ENCODE peak calls at places on chromosomes 4 and X, in nine cellular contexts. One of them, this sample, is unnamed.

GRCh38 chr4:186104895-186105720 is 604 bp downstream of the FAM149A start:
- DNase-seq in T-helper 1 cell: no peak
- DNase-seq in lower lobe of right lung: peak
- DNase-seq in GOT3: no peak
- DNase-seq in activated CD8-positive, alpha-beta memory T cell treated with anti-CD3 and anti-CD28 coated beads, Interleukin-2, amount 10 ng/mL, durations not matched to agents 7 days and 5 days: no peak
- DNase-seq in amygdala: no peak
- DNase-seq in RPMI7951: no peak
- DNase-seq in HEK293T: peak
- DNase-seq in memory B cell: no peak
- DNase-seq in this sample: no peak

GRCh38 chrX:65406532-65406931 is 128.1 kb downstream of the LAS1L start:
- DNase-seq in lower lobe of right lung: no peak
- DNase-seq in RPMI7951: peak
- DNase-seq in HEK293T: no peak
- DNase-seq in amygdala: no peak
- DNase-seq in activated CD8-positive, alpha-beta memory T cell treated with anti-CD3 and anti-CD28 coated beads, Interleukin-2, amount 10 ng/mL, durations not matched to agents 7 days and 5 days: peak
- DNase-seq in T-helper 1 cell: no peak
- DNase-seq in memory B cell: no peak
- DNase-seq in GOT3: no peak
- DNase-seq in this sample: no peak

GRCh38 chrX:75522565-75523411 is at the start of gene ZDHHC15:
- DNase-seq in GOT3: no peak
- DNase-seq in lower lobe of right lung: peak
- DNase-seq in HEK293T: peak
- DNase-seq in T-helper 1 cell: peak
- DNase-seq in activated CD8-positive, alpha-beta memory T cell treated with anti-CD3 and anti-CD28 coated beads, Interleukin-2, amount 10 ng/mL, durations not matched to agents 7 days and 5 days: peak
- DNase-seq in RPMI7951: peak
- DNase-seq in amygdala: peak
- DNase-seq in memory B cell: peak
- DNase-seq in this sample: peak

GRCh38 chr4:76947369-76947768 is 2.2 kb upstream of the SEPTIN11 start:
- DNase-seq in amygdala: no peak
- DNase-seq in memory B cell: no peak
- DNase-seq in activated CD8-positive, alpha-beta memory T cell treated with anti-CD3 and anti-CD28 coated beads, Interleukin-2, amount 10 ng/mL, durations not matched to agents 7 days and 5 days: no peak
- DNase-seq in HEK293T: no peak
- DNase-seq in GOT3: no peak
- DNase-seq in RPMI7951: peak
- DNase-seq in T-helper 1 cell: no peak
- DNase-seq in lower lobe of right lung: no peak
- DNase-seq in this sample: no peak

GRCh38 chrX:126723881-126724280 is 95.6 kb upstream of the PRR32 start:
- DNase-seq in amygdala: no peak
- DNase-seq in activated CD8-positive, alpha-beta memory T cell treated with anti-CD3 and anti-CD28 coated beads, Interleukin-2, amount 10 ng/mL, durations not matched to agents 7 days and 5 days: no peak
- DNase-seq in lower lobe of right lung: no peak
- DNase-seq in T-helper 1 cell: no peak
- DNase-seq in memory B cell: no peak
- DNase-seq in GOT3: no peak
- DNase-seq in HEK293T: peak
- DNase-seq in RPMI7951: peak
- DNase-seq in this sample: no peak

GRCh38 chrX:112642349-112642748 is 37.4 kb downstream of the LHFPL1 start:
- DNase-seq in T-helper 1 cell: no peak
- DNase-seq in activated CD8-positive, alpha-beta memory T cell treated with anti-CD3 and anti-CD28 coated beads, Interleukin-2, amount 10 ng/mL, durations not matched to agents 7 days and 5 days: peak
- DNase-seq in amygdala: peak
- DNase-seq in RPMI7951: peak
- DNase-seq in lower lobe of right lung: no peak
- DNase-seq in HEK293T: peak
- DNase-seq in GOT3: no peak
- DNase-seq in memory B cell: no peak
- DNase-seq in this sample: peak

GRCh38 chr4:81606796-81607550 is 135.3 kb upstream of the RASGEF1B start:
- DNase-seq in GOT3: no peak
- DNase-seq in activated CD8-positive, alpha-beta memory T cell treated with anti-CD3 and anti-CD28 coated beads, Interleukin-2, amount 10 ng/mL, durations not matched to agents 7 days and 5 days: no peak
- DNase-seq in lower lobe of right lung: peak
- DNase-seq in T-helper 1 cell: no peak
- DNase-seq in amygdala: no peak
- DNase-seq in HEK293T: no peak
- DNase-seq in RPMI7951: no peak
- DNase-seq in memory B cell: peak
- DNase-seq in this sample: no peak

GRCh38 chr4:176902710-176903323 is 110.1 kb upstream of the VEGFC start:
- DNase-seq in amygdala: no peak
- DNase-seq in activated CD8-positive, alpha-beta memory T cell treated with anti-CD3 and anti-CD28 coated beads, Interleukin-2, amount 10 ng/mL, durations not matched to agents 7 days and 5 days: no peak
- DNase-seq in lower lobe of right lung: no peak
- DNase-seq in memory B cell: no peak
- DNase-seq in GOT3: no peak
- DNase-seq in HEK293T: no peak
- DNase-seq in RPMI7951: peak
- DNase-seq in T-helper 1 cell: no peak
- DNase-seq in this sample: no peak

GRCh38 chr4:140296335-140296753 is 77.1 kb upstream of the SCOC start:
- DNase-seq in RPMI7951: peak
- DNase-seq in T-helper 1 cell: no peak
- DNase-seq in memory B cell: no peak
- DNase-seq in GOT3: peak
- DNase-seq in lower lobe of right lung: no peak
- DNase-seq in HEK293T: peak
- DNase-seq in amygdala: no peak
- DNase-seq in activated CD8-positive, alpha-beta memory T cell treated with anti-CD3 and anti-CD28 coated beads, Interleukin-2, amount 10 ng/mL, durations not matched to agents 7 days and 5 days: no peak
- DNase-seq in this sample: no peak

GRCh38 chrX:118579417-118579816 is 83.8 kb downstream of the DOCK11 start:
- DNase-seq in activated CD8-positive, alpha-beta memory T cell treated with anti-CD3 and anti-CD28 coated beads, Interleukin-2, amount 10 ng/mL, durations not matched to agents 7 days and 5 days: no peak
- DNase-seq in lower lobe of right lung: no peak
- DNase-seq in RPMI7951: no peak
- DNase-seq in memory B cell: no peak
- DNase-seq in amygdala: no peak
- DNase-seq in HEK293T: peak
- DNase-seq in GOT3: no peak
- DNase-seq in T-helper 1 cell: no peak
- DNase-seq in this sample: no peak

GRCh38 chr4:165967486-165967885 is 94.4 kb downstream of the TLL1 start:
- DNase-seq in HEK293T: no peak
- DNase-seq in memory B cell: no peak
- DNase-seq in lower lobe of right lung: no peak
- DNase-seq in T-helper 1 cell: no peak
- DNase-seq in RPMI7951: no peak
- DNase-seq in activated CD8-positive, alpha-beta memory T cell treated with anti-CD3 and anti-CD28 coated beads, Interleukin-2, amount 10 ng/mL, durations not matched to agents 7 days and 5 days: no peak
- DNase-seq in amygdala: no peak
- DNase-seq in GOT3: no peak
- DNase-seq in this sample: no peak

GRCh38 chr4:139790291-139790690 is 124.7 kb downstream of the MGST2 start:
- DNase-seq in RPMI7951: no peak
- DNase-seq in lower lobe of right lung: no peak
- DNase-seq in T-helper 1 cell: no peak
- DNase-seq in amygdala: no peak
- DNase-seq in HEK293T: no peak
- DNase-seq in memory B cell: no peak
- DNase-seq in activated CD8-positive, alpha-beta memory T cell treated with anti-CD3 and anti-CD28 coated beads, Interleukin-2, amount 10 ng/mL, durations not matched to agents 7 days and 5 days: no peak
- DNase-seq in GOT3: no peak
- DNase-seq in this sample: no peak

GRCh38 chrX:791479-792034 is 161.0 kb downstream of the SHOX start:
- DNase-seq in amygdala: no peak
- DNase-seq in lower lobe of right lung: no peak
- DNase-seq in HEK293T: no peak
- DNase-seq in GOT3: no peak
- DNase-seq in activated CD8-positive, alpha-beta memory T cell treated with anti-CD3 and anti-CD28 coated beads, Interleukin-2, amount 10 ng/mL, durations not matched to agents 7 days and 5 days: no peak
- DNase-seq in RPMI7951: no peak
- DNase-seq in T-helper 1 cell: no peak
- DNase-seq in memory B cell: no peak
- DNase-seq in this sample: no peak

GRCh38 chr4:8504279-8505007 is 63.9 kb downstream of the TRMT44 start:
- DNase-seq in amygdala: no peak
- DNase-seq in T-helper 1 cell: no peak
- DNase-seq in HEK293T: no peak
- DNase-seq in memory B cell: no peak
- DNase-seq in lower lobe of right lung: no peak
- DNase-seq in GOT3: no peak
- DNase-seq in RPMI7951: no peak
- DNase-seq in activated CD8-positive, alpha-beta memory T cell treated with anti-CD3 and anti-CD28 coated beads, Interleukin-2, amount 10 ng/mL, durations not matched to agents 7 days and 5 days: no peak
- DNase-seq in this sample: no peak

GRCh38 chrX:54089191-54089590 is 44.9 kb upstream of the PHF8 start:
- DNase-seq in lower lobe of right lung: no peak
- DNase-seq in T-helper 1 cell: no peak
- DNase-seq in RPMI7951: no peak
- DNase-seq in GOT3: no peak
- DNase-seq in memory B cell: no peak
- DNase-seq in amygdala: no peak
- DNase-seq in HEK293T: no peak
- DNase-seq in activated CD8-positive, alpha-beta memory T cell treated with anti-CD3 and anti-CD28 coated beads, Interleukin-2, amount 10 ng/mL, durations not matched to agents 7 days and 5 days: no peak
- DNase-seq in this sample: no peak

GRCh38 chr4:5973033-5973432 is 45.2 kb downstream of the C4orf50 start:
- DNase-seq in RPMI7951: no peak
- DNase-seq in activated CD8-positive, alpha-beta memory T cell treated with anti-CD3 and anti-CD28 coated beads, Interleukin-2, amount 10 ng/mL, durations not matched to agents 7 days and 5 days: no peak
- DNase-seq in GOT3: no peak
- DNase-seq in memory B cell: no peak
- DNase-seq in lower lobe of right lung: no peak
- DNase-seq in amygdala: no peak
- DNase-seq in T-helper 1 cell: no peak
- DNase-seq in HEK293T: no peak
- DNase-seq in this sample: no peak

GRCh38 chrX:71542825-71543224 is 9.9 kb downstream of the OGT start:
- DNase-seq in memory B cell: no peak
- DNase-seq in T-helper 1 cell: no peak
- DNase-seq in activated CD8-positive, alpha-beta memory T cell treated with anti-CD3 and anti-CD28 coated beads, Interleukin-2, amount 10 ng/mL, durations not matched to agents 7 days and 5 days: no peak
- DNase-seq in amygdala: no peak
- DNase-seq in GOT3: no peak
- DNase-seq in HEK293T: no peak
- DNase-seq in lower lobe of right lung: no peak
- DNase-seq in RPMI7951: no peak
- DNase-seq in this sample: no peak

GRCh38 chr4:139872274-139872673 is 206.7 kb downstream of the MGST2 start:
- DNase-seq in amygdala: no peak
- DNase-seq in RPMI7951: peak
- DNase-seq in memory B cell: no peak
- DNase-seq in GOT3: no peak
- DNase-seq in lower lobe of right lung: no peak
- DNase-seq in T-helper 1 cell: no peak
- DNase-seq in activated CD8-positive, alpha-beta memory T cell treated with anti-CD3 and anti-CD28 coated beads, Interleukin-2, amount 10 ng/mL, durations not matched to agents 7 days and 5 days: no peak
- DNase-seq in HEK293T: no peak
- DNase-seq in this sample: no peak

GRCh38 chr4:141102367-141102766 is 30.9 kb downstream of the RNF150 start:
- DNase-seq in lower lobe of right lung: no peak
- DNase-seq in T-helper 1 cell: no peak
- DNase-seq in activated CD8-positive, alpha-beta memory T cell treated with anti-CD3 and anti-CD28 coated beads, Interleukin-2, amount 10 ng/mL, durations not matched to agents 7 days and 5 days: no peak
- DNase-seq in GOT3: no peak
- DNase-seq in amygdala: no peak
- DNase-seq in HEK293T: no peak
- DNase-seq in RPMI7951: peak
- DNase-seq in memory B cell: no peak
- DNase-seq in this sample: no peak

GRCh38 chr4:187128971-187129370 is 405.3 kb upstream of the FAT1 start:
- DNase-seq in HEK293T: no peak
- DNase-seq in lower lobe of right lung: no peak
- DNase-seq in T-helper 1 cell: no peak
- DNase-seq in GOT3: no peak
- DNase-seq in activated CD8-positive, alpha-beta memory T cell treated with anti-CD3 and anti-CD28 coated beads, Interleukin-2, amount 10 ng/mL, durations not matched to agents 7 days and 5 days: no peak
- DNase-seq in RPMI7951: peak
- DNase-seq in amygdala: no peak
- DNase-seq in memory B cell: no peak
- DNase-seq in this sample: no peak

GRCh38 chr4:47251363-47252135 is 212.0 kb downstream of the COMMD8 start:
- DNase-seq in amygdala: no peak
- DNase-seq in lower lobe of right lung: no peak
- DNase-seq in memory B cell: no peak
- DNase-seq in HEK293T: no peak
- DNase-seq in RPMI7951: no peak
- DNase-seq in activated CD8-positive, alpha-beta memory T cell treated with anti-CD3 and anti-CD28 coated beads, Interleukin-2, amount 10 ng/mL, durations not matched to agents 7 days and 5 days: no peak
- DNase-seq in GOT3: no peak
- DNase-seq in T-helper 1 cell: no peak
- DNase-seq in this sample: no peak

GRCh38 chr4:138981930-138982390 is 33.6 kb upstream of the NOCT start:
- DNase-seq in GOT3: no peak
- DNase-seq in memory B cell: no peak
- DNase-seq in HEK293T: no peak
- DNase-seq in activated CD8-positive, alpha-beta memory T cell treated with anti-CD3 and anti-CD28 coated beads, Interleukin-2, amount 10 ng/mL, durations not matched to agents 7 days and 5 days: no peak
- DNase-seq in RPMI7951: peak
- DNase-seq in T-helper 1 cell: no peak
- DNase-seq in lower lobe of right lung: no peak
- DNase-seq in amygdala: no peak
- DNase-seq in this sample: no peak

GRCh38 chr4:169070071-169070894 is 60.2 kb upstream of the CBR4 start:
- DNase-seq in RPMI7951: peak
- DNase-seq in GOT3: no peak
- DNase-seq in memory B cell: no peak
- DNase-seq in amygdala: no peak
- DNase-seq in activated CD8-positive, alpha-beta memory T cell treated with anti-CD3 and anti-CD28 coated beads, Interleukin-2, amount 10 ng/mL, durations not matched to agents 7 days and 5 days: no peak
- DNase-seq in T-helper 1 cell: no peak
- DNase-seq in HEK293T: no peak
- DNase-seq in lower lobe of right lung: no peak
- DNase-seq in this sample: peak

GRCh38 chr4:14415146-14415545 is 587.1 kb upstream of the CPEB2 start:
- DNase-seq in activated CD8-positive, alpha-beta memory T cell treated with anti-CD3 and anti-CD28 coated beads, Interleukin-2, amount 10 ng/mL, durations not matched to agents 7 days and 5 days: no peak
- DNase-seq in GOT3: no peak
- DNase-seq in T-helper 1 cell: no peak
- DNase-seq in RPMI7951: peak
- DNase-seq in amygdala: no peak
- DNase-seq in memory B cell: no peak
- DNase-seq in HEK293T: no peak
- DNase-seq in lower lobe of right lung: no peak
- DNase-seq in this sample: peak

GRCh38 chrX:133215747-133216146 is 2.4 kb downstream of the TFDP3 start:
- DNase-seq in amygdala: no peak
- DNase-seq in T-helper 1 cell: no peak
- DNase-seq in activated CD8-positive, alpha-beta memory T cell treated with anti-CD3 and anti-CD28 coated beads, Interleukin-2, amount 10 ng/mL, durations not matched to agents 7 days and 5 days: no peak
- DNase-seq in GOT3: no peak
- DNase-seq in HEK293T: peak
- DNase-seq in memory B cell: no peak
- DNase-seq in lower lobe of right lung: no peak
- DNase-seq in RPMI7951: peak
- DNase-seq in this sample: peak

GRCh38 chrX:15405846-15406245 is 21.6 kb upstream of the VEGFD start:
- DNase-seq in RPMI7951: no peak
- DNase-seq in memory B cell: no peak
- DNase-seq in lower lobe of right lung: no peak
- DNase-seq in activated CD8-positive, alpha-beta memory T cell treated with anti-CD3 and anti-CD28 coated beads, Interleukin-2, amount 10 ng/mL, durations not matched to agents 7 days and 5 days: no peak
- DNase-seq in HEK293T: no peak
- DNase-seq in GOT3: no peak
- DNase-seq in amygdala: no peak
- DNase-seq in T-helper 1 cell: no peak
- DNase-seq in this sample: no peak

This sample was measured in neuronal stem cell.